ENCODE peak calls at places on chromosomes 7 and 10, in six cellular contexts. One of them, this sample, is unnamed.

GRCh38 chr10:63702107-63702506 is 180.9 kb downstream of the REEP3 start:
- DNase-seq in stromal cell of bone marrow: no peak
- DNase-seq in spleen: no peak
- DNase-seq in cardiac muscle cell: no peak
- DNase-seq in T-helper 17 cell: no peak
- DNase-seq in naive thymus-derived CD8-positive, alpha-beta T cell: no peak
- DNase-seq in this sample: no peak

GRCh38 chr7:100943693-100944092 is 5.6 kb upstream of the MUC3A start:
- DNase-seq in stromal cell of bone marrow: no peak
- DNase-seq in spleen: no peak
- DNase-seq in cardiac muscle cell: no peak
- DNase-seq in T-helper 17 cell: no peak
- DNase-seq in naive thymus-derived CD8-positive, alpha-beta T cell: no peak
- DNase-seq in this sample: no peak

GRCh38 chr7:35035511-35035921 is 1.8 kb downstream of the DPY19L1 start:
- DNase-seq in stromal cell of bone marrow: no peak
- DNase-seq in spleen: no peak
- DNase-seq in cardiac muscle cell: peak
- DNase-seq in T-helper 17 cell: no peak
- DNase-seq in naive thymus-derived CD8-positive, alpha-beta T cell: peak
- DNase-seq in this sample: peak

GRCh38 chr7:129609666-129610065 is 1.9 kb upstream of the NRF1 start:
- DNase-seq in stromal cell of bone marrow: no peak
- DNase-seq in spleen: no peak
- DNase-seq in cardiac muscle cell: no peak
- DNase-seq in T-helper 17 cell: no peak
- DNase-seq in naive thymus-derived CD8-positive, alpha-beta T cell: no peak
- DNase-seq in this sample: no peak

GRCh38 chr7:46386428-46387399 is 465.6 kb upstream of the IGFBP3 start:
- DNase-seq in stromal cell of bone marrow: no peak
- DNase-seq in spleen: no peak
- DNase-seq in cardiac muscle cell: peak
- DNase-seq in T-helper 17 cell: no peak
- DNase-seq in naive thymus-derived CD8-positive, alpha-beta T cell: no peak
- DNase-seq in this sample: no peak

GRCh38 chr7:110827287-110827855 is 263.6 kb upstream of the LRRN3 start:
- DNase-seq in stromal cell of bone marrow: no peak
- DNase-seq in spleen: no peak
- DNase-seq in cardiac muscle cell: no peak
- DNase-seq in T-helper 17 cell: no peak
- DNase-seq in naive thymus-derived CD8-positive, alpha-beta T cell: no peak
- DNase-seq in this sample: no peak

GRCh38 chr7:123185756-123186155 is 14.0 kb downstream of the SLC13A1 start:
- DNase-seq in stromal cell of bone marrow: no peak
- DNase-seq in spleen: no peak
- DNase-seq in cardiac muscle cell: no peak
- DNase-seq in T-helper 17 cell: no peak
- DNase-seq in naive thymus-derived CD8-positive, alpha-beta T cell: no peak
- DNase-seq in this sample: no peak

GRCh38 chr7:90236890-90237289 is 8.1 kb upstream of the CFAP69 start:
- DNase-seq in stromal cell of bone marrow: no peak
- DNase-seq in spleen: no peak
- DNase-seq in cardiac muscle cell: no peak
- DNase-seq in T-helper 17 cell: no peak
- DNase-seq in naive thymus-derived CD8-positive, alpha-beta T cell: no peak
- DNase-seq in this sample: no peak

GRCh38 chr7:64628721-64629120 is 37.2 kb upstream of the ZNF107 start:
- DNase-seq in stromal cell of bone marrow: no peak
- DNase-seq in spleen: no peak
- DNase-seq in cardiac muscle cell: no peak
- DNase-seq in T-helper 17 cell: no peak
- DNase-seq in naive thymus-derived CD8-positive, alpha-beta T cell: no peak
- DNase-seq in this sample: no peak

GRCh38 chr10:100637785-100638184 is 102.0 kb downstream of the HIF1AN start:
- DNase-seq in stromal cell of bone marrow: no peak
- DNase-seq in spleen: no peak
- DNase-seq in cardiac muscle cell: peak
- DNase-seq in T-helper 17 cell: no peak
- DNase-seq in naive thymus-derived CD8-positive, alpha-beta T cell: no peak
- DNase-seq in this sample: no peak

This sample was measured in activated effector memory CD4-positive, alpha-beta T cell treated with anti-CD3 and anti-CD28 coated beads, Interleukin-2, amount 50 U/mL, for 16 hours.